ENCODE peak calls at places on chromosome 16, in nine cellular contexts. E is T-helper 1 cell; P is mucosa of gallbladder; C is activated CD4-positive, alpha-beta T cell treated with anti-CD3 and anti-CD28 coated beads, Interleukin-2, amount 50 U/mL, for 1 hour; S is neural progenitor cell; V is PC-3; I is anterior cingulate cortex; M is NCI-H510A; X is AG08395. A is an unnamed sample.

GRCh38 chr16:74601131-74601871 is 5.6 kb downstream of the GLG1 start:
- DNase-seq in E (peak), P (no peak), C (peak), S (no peak), V (peak), I (no peak), M (no peak), X (no peak), A (peak)

GRCh38 chr16:30068333-30068732 is 2.8 kb downstream of the ALDOA start:
- DNase-seq in E (no peak), P (no peak), C (no peak), S (no peak), V (no peak), I (no peak), M (no peak), X (no peak), A (no peak)

GRCh38 chr16:50593410-50594139 is 45.4 kb downstream of the NKD1 start:
- DNase-seq in E (no peak), P (no peak), C (no peak), S (peak), V (no peak), I (no peak), M (no peak), X (no peak), A (no peak)

GRCh38 chr16:381788-382717 is at the start of gene PGAP6:
- DNase-seq in E (peak), P (peak), C (peak), S (peak), V (peak), I (peak), M (no peak), X (peak), A (peak)

GRCh38 chr16:85778873-85779272 is 20.5 kb downstream of the EMC8 start:
- DNase-seq in E (no peak), P (no peak), C (no peak), S (no peak), V (no peak), I (no peak), M (no peak), X (no peak), A (no peak)

GRCh38 chr16:85750021-85750826 is 672 bp downstream of the C16orf74 start:
- DNase-seq in E (no peak), P (no peak), C (peak), S (peak), V (peak), I (peak), M (no peak), X (peak), A (no peak)

GRCh38 chr16:3554351-3554928 is 22.8 kb downstream of the NLRC3 start:
- DNase-seq in E (no peak), P (no peak), C (no peak), S (no peak), V (no peak), I (no peak), M (no peak), X (no peak), A (no peak)

GRCh38 chr16:48353565-48354163 is 31.5 kb downstream of the SIAH1 start:
- DNase-seq in E (peak), P (peak), C (peak), S (peak), V (peak), I (no peak), M (peak), X (peak), A (peak)

GRCh38 chr16:28318042-28318597 is 25.8 kb downstream of the SBK1 start:
- DNase-seq in E (no peak), P (no peak), C (no peak), S (no peak), V (no peak), I (no peak), M (no peak), X (no peak), A (no peak)

GRCh38 chr16:70789231-70789926 is 11.6 kb downstream of the VAC14 start:
- DNase-seq in E (no peak), P (peak), C (no peak), S (no peak), V (no peak), I (no peak), M (no peak), X (peak), A (no peak)

GRCh38 chr16:57801098-57801855 is 1.0 kb downstream of the KIFC3 start:
- DNase-seq in E (no peak), P (no peak), C (no peak), S (peak), V (peak), I (no peak), M (no peak), X (peak), A (no peak)

GRCh38 chr16:86931410-86931941 is 353.1 kb downstream of the FOXL1 start:
- DNase-seq in E (no peak), P (peak), C (no peak), S (no peak), V (peak), I (no peak), M (no peak), X (peak), A (no peak)

GRCh38 chr16:47392114-47392513 is 68.7 kb downstream of the ITFG1 start:
- DNase-seq in E (peak), P (no peak), C (no peak), S (no peak), V (peak), I (no peak), M (no peak), X (no peak), A (no peak)

GRCh38 chr16:85992779-85993178 is 93.8 kb downstream of the IRF8 start:
- DNase-seq in E (no peak), P (no peak), C (no peak), S (no peak), V (no peak), I (no peak), M (no peak), X (no peak), A (no peak)